ENCODE peak calls at places on chromosomes 12 and 14, in seven cellular contexts. K is midbrain; H is occipital lobe; I is activated naive CD8-positive, alpha-beta T cell treated with anti-CD3 and anti-CD28 coated beads, Interleukin-2, amount 50 U/mL, for 24 hours; W is head of caudate nucleus; C is GM19239; T is D721Med. Q is an unnamed sample.

GRCh38 chr12:131895640-131896079 is 1.2 kb downstream of the ULK1 start:
- DNase-seq in K (no peak), H (no peak), I (no peak), W (no peak), C (no peak), T (no peak), Q (no peak)

GRCh38 chr14:60240139-60240856 is 8.7 kb upstream of the PPM1A start:
- DNase-seq in K (no peak), H (no peak), I (no peak), W (no peak), C (no peak), T (no peak), Q (no peak)

GRCh38 chr14:99188721-99189120 is 83.3 kb downstream of the BCL11B start:
- DNase-seq in K (no peak), H (no peak), I (peak), W (no peak), C (no peak), T (no peak), Q (no peak)

GRCh38 chr14:74551001-74551400 is 57.4 kb downstream of the ISCA2 start:
- DNase-seq in K (no peak), H (no peak), I (no peak), W (no peak), C (no peak), T (no peak), Q (no peak)

GRCh38 chr12:95859947-95860850 is 1.4 kb downstream of the SNRPF start:
- DNase-seq in K (no peak), H (no peak), I (no peak), W (no peak), C (no peak), T (no peak), Q (no peak)

GRCh38 chr14:103545219-103545914 is 16.4 kb downstream of the TRMT61A start:
- DNase-seq in K (no peak), H (no peak), I (no peak), W (no peak), C (no peak), T (no peak), Q (no peak)

GRCh38 chr12:30977124-30977523 is 50.6 kb downstream of the TSPAN11 start:
- DNase-seq in K (no peak), H (peak), I (no peak), W (no peak), C (no peak), T (no peak), Q (no peak)

GRCh38 chr14:105484069-105484996 is 2.4 kb upstream of the CRIP1 start:
- DNase-seq in K (no peak), H (no peak), I (peak), W (no peak), C (no peak), T (no peak), Q (no peak)

GRCh38 chr14:71056168-71056567 is 148.9 kb downstream of the PCNX1 start:
- DNase-seq in K (no peak), H (no peak), I (no peak), W (no peak), C (no peak), T (no peak), Q (no peak)

GRCh38 chr12:90959538-90960139 is 4.7 kb upstream of the CCER1 start:
- DNase-seq in K (peak), H (peak), I (no peak), W (peak), C (peak), T (no peak), Q (no peak)

GRCh38 chr12:21773263-21773741 is 1.2 kb downstream of the KCNJ8 start:
- DNase-seq in K (no peak), H (no peak), I (peak), W (no peak), C (no peak), T (no peak), Q (no peak)

GRCh38 chr14:97785495-97785894 is 988.3 kb downstream of the VRK1 start:
- DNase-seq in K (no peak), H (no peak), I (no peak), W (no peak), C (no peak), T (no peak), Q (no peak)

GRCh38 chr14:54025661-54026060 is 69.0 kb upstream of the BMP4 start:
- DNase-seq in K (no peak), H (no peak), I (no peak), W (no peak), C (no peak), T (no peak), Q (no peak)

GRCh38 chr12:92503029-92503931 is 199.5 kb upstream of the PLEKHG7 start:
- DNase-seq in K (no peak), H (no peak), I (peak), W (no peak), C (no peak), T (no peak), Q (no peak)

GRCh38 chr12:52082026-52082667 is 2.6 kb downstream of the SMIM41 start:
- DNase-seq in K (no peak), H (no peak), I (no peak), W (no peak), C (no peak), T (peak), Q (no peak)

GRCh38 chr12:59344224-59344623 is 251.6 kb upstream of the SLC16A7 start:
- DNase-seq in K (no peak), H (no peak), I (no peak), W (no peak), C (no peak), T (no peak), Q (no peak)

GRCh38 chr12:2359725-2360629 is 307.2 kb downstream of the CACNA1C start:
- DNase-seq in K (no peak), H (no peak), I (no peak), W (no peak), C (no peak), T (no peak), Q (no peak)

GRCh38 chr12:29582677-29583076 is 85.2 kb upstream of the OVCH1 start:
- DNase-seq in K (no peak), H (no peak), I (no peak), W (no peak), C (no peak), T (no peak), Q (no peak)

GRCh38 chr14:84003316-84003715 is 1526.6 kb upstream of the FLRT2 start:
- DNase-seq in K (no peak), H (no peak), I (no peak), W (no peak), C (no peak), T (no peak), Q (no peak)

GRCh38 chr12:101935769-101936741 is 58.7 kb downstream of the DRAM1 start:
- DNase-seq in K (no peak), H (no peak), I (no peak), W (no peak), C (peak), T (no peak), Q (no peak)

GRCh38 chr12:113149361-113150150 is at the start of gene CFAP73:
- DNase-seq in K (peak), H (peak), I (peak), W (peak), C (no peak), T (peak), Q (no peak)

GRCh38 chr12:109715310-109716091 is 1.9 kb downstream of the FAM222A start:
- DNase-seq in K (peak), H (no peak), I (peak), W (no peak), C (no peak), T (no peak), Q (no peak)

GRCh38 chr14:63745858-63746425 is 18.1 kb upstream of the SGPP1 start:
- DNase-seq in K (no peak), H (no peak), I (peak), W (no peak), C (no peak), T (no peak), Q (no peak)

GRCh38 chr12:93002278-93003054 is 73.4 kb upstream of the EEA1 start:
- DNase-seq in K (no peak), H (peak), I (no peak), W (no peak), C (no peak), T (no peak), Q (no peak)

GRCh38 chr12:51884676-51885229 is 3.1 kb upstream of the ANKRD33 start:
- DNase-seq in K (no peak), H (no peak), I (no peak), W (no peak), C (no peak), T (no peak), Q (no peak)

GRCh38 chr12:104565606-104566243 is 109.0 kb downstream of the CHST11 start:
- DNase-seq in K (peak), H (no peak), I (no peak), W (no peak), C (no peak), T (no peak), Q (no peak)